ENCODE peak calls at places on chromosome 20, in five cellular contexts. D is choroid plexus epithelial cell, K is IMR-90, V is kidney epithelial cell, Z is cardiac fibroblast. M is an unnamed sample.

GRCh38 chr20:49283176-49283702 is 5.4 kb upstream of the ZNFX1 start:
- DNase-seq in V (no peak), K (no peak), D (no peak), Z (no peak), M (no peak)

GRCh38 chr20:32646486-32646885 is 27.3 kb downstream of the C20orf203 start:
- DNase-seq in V (no peak), Z (no peak), D (no peak), K (no peak), M (no peak)

GRCh38 chr20:62487-62886 is 25.0 kb upstream of the DEFB125 start:
- DNase-seq in K (no peak), Z (no peak), V (no peak), D (no peak), M (no peak)

GRCh38 chr20:5510446-5510845 is 193.7 kb upstream of the PROKR2 start:
- DNase-seq in V (no peak), D (peak), K (no peak), Z (no peak), M (no peak)

GRCh38 chr20:24477831-24478547 is 8.6 kb downstream of the SYNDIG1 start:
- DNase-seq in K (no peak), Z (no peak), V (no peak), D (no peak), M (no peak)

GRCh38 chr20:10699941-10700340 is 26.1 kb upstream of the JAG1 start:
- DNase-seq in K (no peak), V (no peak), Z (no peak), D (no peak), M (no peak)

GRCh38 chr20:50844430-50845100 is 49.7 kb downstream of the BCAS4 start:
- DNase-seq in D (peak), Z (peak), K (peak), V (peak), M (peak)

GRCh38 chr20:58515240-58516212 is at the start of gene APCDD1L:
- DNase-seq in D (peak), Z (peak), K (peak), V (no peak), M (no peak)

GRCh38 chr20:22863881-22864280 is 171.2 kb upstream of the SSTR4 start:
- DNase-seq in K (no peak), V (no peak), Z (no peak), D (peak), M (no peak)

GRCh38 chr20:48704761-48705160 is 123.0 kb downstream of the PREX1 start:
- DNase-seq in K (no peak), Z (no peak), V (no peak), D (no peak), M (no peak)

GRCh38 chr20:36605309-36606170 is at the start of gene RAB5IF:
- DNase-seq in K (peak), D (peak), Z (peak), V (peak), M (peak)

GRCh38 chr20:1397710-1398109 is 4.9 kb upstream of the FKBP1A start:
- DNase-seq in D (peak), Z (peak), K (peak), V (no peak), M (no peak)
- TF ChIP-seq CTCF in D (peak), Z (peak), K (peak), V (peak), M (no peak)

DNA sequence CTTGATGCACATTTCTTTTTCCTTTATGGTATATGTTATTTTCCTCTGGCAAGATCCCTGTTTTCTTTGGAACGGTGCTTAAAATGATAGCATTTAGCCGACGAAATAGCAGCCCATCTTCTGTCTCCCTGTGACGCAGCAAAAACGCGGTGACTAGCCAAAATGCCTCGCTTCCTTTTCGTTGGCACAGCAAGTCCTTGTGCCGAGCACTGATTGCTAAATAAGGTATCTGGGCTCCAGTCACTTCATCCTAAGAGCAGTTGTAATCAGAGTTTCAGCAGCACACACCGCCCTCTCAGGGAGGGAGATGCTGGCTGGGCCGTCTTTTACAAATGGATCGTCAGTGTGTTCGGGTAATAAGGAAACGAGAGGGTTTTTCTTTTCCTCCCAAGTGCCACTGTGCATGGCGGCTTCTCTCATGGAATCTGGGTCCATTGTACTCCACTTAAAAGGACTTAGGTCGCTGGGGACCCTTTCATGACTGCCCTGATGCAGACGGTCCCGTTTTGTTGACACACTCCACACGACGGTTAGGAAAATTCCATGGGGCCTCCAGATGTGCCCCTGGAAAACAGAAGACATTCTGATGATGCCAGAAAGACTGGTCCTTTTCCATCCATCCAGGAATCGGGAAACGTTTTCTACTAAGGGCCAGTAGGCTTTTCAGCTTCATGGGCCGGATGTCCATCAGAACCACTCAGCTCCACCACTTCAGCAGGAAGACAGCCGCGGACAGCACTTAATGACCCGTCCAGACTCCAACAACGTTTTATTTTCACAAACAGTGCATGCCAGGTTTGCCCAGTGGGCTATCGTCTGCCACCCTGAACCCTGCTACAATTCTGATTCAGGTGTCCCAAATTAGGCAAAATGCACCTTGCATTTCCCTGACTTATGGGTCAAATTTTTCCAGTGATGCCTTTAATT is 185.5 kb downstream of the CDH4 start:
- DNase-seq in V (no peak), Z (peak), D (peak), K (peak), M (no peak)
- H3K4me3 ChIP-seq in V (no peak), Z (no peak), D (no peak), K (no peak), M (no peak)

GRCh38 chr20:53945478-53945877 is 124.9 kb downstream of the BCAS1 start:
- DNase-seq in D (no peak), K (no peak), Z (no peak), V (no peak), M (no peak)

GRCh38 chr20:53942973-53943372 is 127.4 kb downstream of the BCAS1 start:
- DNase-seq in D (no peak), Z (no peak), K (no peak), V (no peak), M (no peak)

GRCh38 chr20:53943522-53944291 is 126.7 kb downstream of the BCAS1 start:
- DNase-seq in D (peak), V (no peak), K (peak), Z (peak), M (no peak)

GRCh38 chr20:53946106-53946505 is 124.3 kb downstream of the BCAS1 start:
- DNase-seq in K (no peak), V (no peak), D (no peak), Z (no peak), M (no peak)

GRCh38 chr20:53944796-53945195 is 125.6 kb downstream of the BCAS1 start:
- DNase-seq in K (no peak), V (no peak), Z (no peak), D (no peak), M (no peak)
- TF ChIP-seq CTCF in K (no peak), V (no peak), Z (no peak), D (no peak), M (no peak)

DNA sequence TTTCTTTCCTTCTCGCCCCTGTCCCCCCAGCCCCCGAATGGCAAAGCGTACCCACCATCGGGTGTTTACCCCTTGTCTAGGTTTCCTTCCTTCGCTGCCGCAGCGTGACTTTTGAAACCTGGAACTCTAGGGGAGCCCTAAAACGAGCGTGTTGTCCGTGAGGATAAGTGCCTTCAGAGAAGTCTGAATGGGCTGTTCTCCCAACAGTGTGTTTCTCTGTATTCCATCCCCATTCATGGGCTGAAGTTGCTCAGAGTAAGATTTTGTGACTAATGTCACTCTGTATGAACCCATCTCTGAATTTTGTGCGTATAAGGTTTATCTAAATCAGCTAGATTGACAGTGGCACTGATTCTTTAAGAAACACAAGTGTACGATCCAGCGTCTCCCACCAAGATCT is 949 bp downstream of the MACROD2 start:
- DNase-seq in D (no peak), K (no peak), V (no peak), Z (no peak), M (no peak)
- H3K4me3 ChIP-seq in D (peak), K (no peak), V (peak), Z (no peak), M (peak)

GRCh38 chr20:38895098-38895949 is 30.9 kb upstream of the FAM83D start:
- DNase-seq in K (no peak), Z (no peak), V (no peak), D (no peak), M (no peak)

GRCh38 chr20:38893056-38893455 is 33.2 kb upstream of the FAM83D start:
- DNase-seq in V (no peak), D (no peak), K (no peak), Z (no peak), M (no peak)

GRCh38 chr20:38893485-38894090 is 32.6 kb upstream of the FAM83D start:
- DNase-seq in Z (peak), K (peak), D (peak), V (no peak), M (no peak)

GRCh38 chr20:38896009-38896594 is 30.1 kb upstream of the FAM83D start:
- DNase-seq in D (no peak), Z (no peak), K (no peak), V (no peak), M (no peak)

GRCh38 chr20:38894091-38894847 is 31.9 kb upstream of the FAM83D start:
- DNase-seq in D (peak), Z (no peak), K (no peak), V (no peak), M (no peak)
- TF ChIP-seq CTCF in D (no peak), Z (no peak), K (no peak), V (no peak), M (no peak)